ENCODE peak calls at places on chromosomes 5 and 9, in ten cellular contexts. One of them, this sample, is unnamed.

GRCh38 chr5:443239-444151 is 519 bp downstream of the EXOC3 start:
- DNase-seq in A549: peak; percentile 44
- DNase-seq in activated CD4-positive, alpha-beta T cell treated with anti-CD3 and anti-CD28 coated beads, Interleukin-2, amount 10 ng/mL, durations not matched to agents 24 days and 14 days: no peak
- DNase-seq in H54: peak; percentile 73
- DNase-seq in AG09309: no peak
- DNase-seq in heart left ventricle: no peak
- DNase-seq in activated naive CD8-positive, alpha-beta T cell treated with anti-CD3 and anti-CD28 coated beads for 36 hours: peak; percentile 27
- DNase-seq in H9: peak; percentile 33
- DNase-seq in caudate nucleus: no peak
- DNase-seq in T-cell: peak; percentile 14
- DNase-seq in this sample: no peak

GRCh38 chr5:177256296-177256695 is 47.2 kb downstream of the RAB24 start:
- DNase-seq in heart left ventricle: no peak
- DNase-seq in activated CD4-positive, alpha-beta T cell treated with anti-CD3 and anti-CD28 coated beads, Interleukin-2, amount 10 ng/mL, durations not matched to agents 24 days and 14 days: no peak
- DNase-seq in A549: no peak
- DNase-seq in H54: no peak
- DNase-seq in caudate nucleus: no peak
- DNase-seq in activated naive CD8-positive, alpha-beta T cell treated with anti-CD3 and anti-CD28 coated beads for 36 hours: no peak
- DNase-seq in AG09309: no peak
- DNase-seq in T-cell: no peak
- DNase-seq in H9: no peak
- DNase-seq in this sample: no peak

GRCh38 chr9:124834586-124834985 is 18.7 kb upstream of the WDR38 start:
- DNase-seq in H54: peak; percentile 87
- DNase-seq in H9: no peak
- DNase-seq in AG09309: no peak
- DNase-seq in activated naive CD8-positive, alpha-beta T cell treated with anti-CD3 and anti-CD28 coated beads for 36 hours: no peak
- DNase-seq in A549: no peak
- DNase-seq in activated CD4-positive, alpha-beta T cell treated with anti-CD3 and anti-CD28 coated beads, Interleukin-2, amount 10 ng/mL, durations not matched to agents 24 days and 14 days: no peak
- DNase-seq in caudate nucleus: no peak
- DNase-seq in heart left ventricle: no peak
- DNase-seq in T-cell: no peak
- DNase-seq in this sample: no peak

GRCh38 chr9:128215491-128216404 is 12.6 kb downstream of the DNM1 start:
- DNase-seq in A549: no peak
- DNase-seq in heart left ventricle: no peak
- DNase-seq in activated CD4-positive, alpha-beta T cell treated with anti-CD3 and anti-CD28 coated beads, Interleukin-2, amount 10 ng/mL, durations not matched to agents 24 days and 14 days: no peak
- DNase-seq in activated naive CD8-positive, alpha-beta T cell treated with anti-CD3 and anti-CD28 coated beads for 36 hours: no peak
- DNase-seq in caudate nucleus: no peak
- DNase-seq in H9: no peak
- DNase-seq in H54: no peak
- DNase-seq in AG09309: peak; percentile 57
- DNase-seq in T-cell: no peak
- DNase-seq in this sample: no peak

GRCh38 chr5:138927539-138927938 is 52.4 kb upstream of the LRRTM2 start:
- DNase-seq in activated CD4-positive, alpha-beta T cell treated with anti-CD3 and anti-CD28 coated beads, Interleukin-2, amount 10 ng/mL, durations not matched to agents 24 days and 14 days: no peak
- DNase-seq in caudate nucleus: no peak
- DNase-seq in H54: no peak
- DNase-seq in A549: no peak
- DNase-seq in T-cell: no peak
- DNase-seq in H9: no peak
- DNase-seq in AG09309: no peak
- DNase-seq in heart left ventricle: no peak
- DNase-seq in activated naive CD8-positive, alpha-beta T cell treated with anti-CD3 and anti-CD28 coated beads for 36 hours: no peak
- DNase-seq in this sample: no peak

GRCh38 chr5:123124495-123125171 is 35.6 kb downstream of the PRDM6 start:
- DNase-seq in A549: no peak
- DNase-seq in heart left ventricle: no peak
- DNase-seq in H9: no peak
- DNase-seq in caudate nucleus: no peak
- DNase-seq in H54: no peak
- DNase-seq in T-cell: no peak
- DNase-seq in AG09309: no peak
- DNase-seq in activated naive CD8-positive, alpha-beta T cell treated with anti-CD3 and anti-CD28 coated beads for 36 hours: no peak
- DNase-seq in activated CD4-positive, alpha-beta T cell treated with anti-CD3 and anti-CD28 coated beads, Interleukin-2, amount 10 ng/mL, durations not matched to agents 24 days and 14 days: no peak
- DNase-seq in this sample: no peak

GRCh38 chr9:32926901-32927300 is 74.5 kb downstream of the APTX start:
- DNase-seq in activated naive CD8-positive, alpha-beta T cell treated with anti-CD3 and anti-CD28 coated beads for 36 hours: no peak
- DNase-seq in caudate nucleus: no peak
- DNase-seq in A549: no peak
- DNase-seq in H9: no peak
- DNase-seq in heart left ventricle: no peak
- DNase-seq in activated CD4-positive, alpha-beta T cell treated with anti-CD3 and anti-CD28 coated beads, Interleukin-2, amount 10 ng/mL, durations not matched to agents 24 days and 14 days: no peak
- DNase-seq in T-cell: no peak
- DNase-seq in AG09309: no peak
- DNase-seq in H54: no peak
- DNase-seq in this sample: no peak

GRCh38 chr5:63860379-63860778 is 101.9 kb downstream of the HTR1A start:
- DNase-seq in A549: no peak
- DNase-seq in activated CD4-positive, alpha-beta T cell treated with anti-CD3 and anti-CD28 coated beads, Interleukin-2, amount 10 ng/mL, durations not matched to agents 24 days and 14 days: no peak
- DNase-seq in AG09309: no peak
- DNase-seq in H9: no peak
- DNase-seq in activated naive CD8-positive, alpha-beta T cell treated with anti-CD3 and anti-CD28 coated beads for 36 hours: no peak
- DNase-seq in heart left ventricle: no peak
- DNase-seq in caudate nucleus: no peak
- DNase-seq in T-cell: no peak
- DNase-seq in H54: no peak
- DNase-seq in this sample: no peak

GRCh38 chr5:54742417-54742889 is 224.9 kb downstream of the SNX18 start:
- DNase-seq in caudate nucleus: no peak
- DNase-seq in T-cell: no peak
- DNase-seq in A549: peak; percentile 19
- DNase-seq in AG09309: peak; percentile 34
- DNase-seq in activated naive CD8-positive, alpha-beta T cell treated with anti-CD3 and anti-CD28 coated beads for 36 hours: no peak
- DNase-seq in H9: no peak
- DNase-seq in activated CD4-positive, alpha-beta T cell treated with anti-CD3 and anti-CD28 coated beads, Interleukin-2, amount 10 ng/mL, durations not matched to agents 24 days and 14 days: peak; percentile 53
- DNase-seq in H54: peak; percentile 48
- DNase-seq in heart left ventricle: peak; percentile 36
- DNase-seq in this sample: no peak

GRCh38 chr5:2752059-2752874 is 790 bp upstream of the IRX2 start:
- DNase-seq in caudate nucleus: no peak
- DNase-seq in T-cell: no peak
- DNase-seq in AG09309: no peak
- DNase-seq in A549: no peak
- DNase-seq in H9: peak; percentile 62
- DNase-seq in activated CD4-positive, alpha-beta T cell treated with anti-CD3 and anti-CD28 coated beads, Interleukin-2, amount 10 ng/mL, durations not matched to agents 24 days and 14 days: peak; percentile 52
- DNase-seq in activated naive CD8-positive, alpha-beta T cell treated with anti-CD3 and anti-CD28 coated beads for 36 hours: no peak
- DNase-seq in heart left ventricle: peak; percentile 58
- DNase-seq in H54: no peak
- DNase-seq in this sample: no peak

GRCh38 chr5:9375756-9376155 is 170.1 kb downstream of the SEMA5A start:
- DNase-seq in T-cell: no peak
- DNase-seq in activated CD4-positive, alpha-beta T cell treated with anti-CD3 and anti-CD28 coated beads, Interleukin-2, amount 10 ng/mL, durations not matched to agents 24 days and 14 days: no peak
- DNase-seq in activated naive CD8-positive, alpha-beta T cell treated with anti-CD3 and anti-CD28 coated beads for 36 hours: no peak
- DNase-seq in caudate nucleus: no peak
- DNase-seq in A549: no peak
- DNase-seq in heart left ventricle: no peak
- DNase-seq in H54: no peak
- DNase-seq in H9: no peak
- DNase-seq in AG09309: no peak
- DNase-seq in this sample: no peak

GRCh38 chr9:27954858-27955257 is 381.6 kb upstream of the C9orf72 start:
- DNase-seq in heart left ventricle: no peak
- DNase-seq in caudate nucleus: no peak
- DNase-seq in H9: no peak
- DNase-seq in AG09309: no peak
- DNase-seq in A549: no peak
- DNase-seq in H54: no peak
- DNase-seq in T-cell: no peak
- DNase-seq in activated CD4-positive, alpha-beta T cell treated with anti-CD3 and anti-CD28 coated beads, Interleukin-2, amount 10 ng/mL, durations not matched to agents 24 days and 14 days: no peak
- DNase-seq in activated naive CD8-positive, alpha-beta T cell treated with anti-CD3 and anti-CD28 coated beads for 36 hours: no peak
- DNase-seq in this sample: no peak

GRCh38 chr5:107430077-107430625 is 240.6 kb downstream of the EFNA5 start:
- DNase-seq in caudate nucleus: no peak
- DNase-seq in activated naive CD8-positive, alpha-beta T cell treated with anti-CD3 and anti-CD28 coated beads for 36 hours: no peak
- DNase-seq in A549: no peak
- DNase-seq in T-cell: no peak
- DNase-seq in H54: no peak
- DNase-seq in activated CD4-positive, alpha-beta T cell treated with anti-CD3 and anti-CD28 coated beads, Interleukin-2, amount 10 ng/mL, durations not matched to agents 24 days and 14 days: no peak
- DNase-seq in AG09309: no peak
- DNase-seq in heart left ventricle: no peak
- DNase-seq in H9: no peak
- DNase-seq in this sample: no peak

GRCh38 chr5:172441262-172441751 is 13.0 kb downstream of the SH3PXD2B start:
- DNase-seq in T-cell: no peak
- DNase-seq in activated CD4-positive, alpha-beta T cell treated with anti-CD3 and anti-CD28 coated beads, Interleukin-2, amount 10 ng/mL, durations not matched to agents 24 days and 14 days: no peak
- DNase-seq in AG09309: no peak
- DNase-seq in caudate nucleus: no peak
- DNase-seq in H9: no peak
- DNase-seq in A549: no peak
- DNase-seq in H54: no peak
- DNase-seq in activated naive CD8-positive, alpha-beta T cell treated with anti-CD3 and anti-CD28 coated beads for 36 hours: no peak
- DNase-seq in heart left ventricle: peak; percentile 63
- DNase-seq in this sample: no peak

GRCh38 chr9:98995059-98995665 is 51.5 kb downstream of the COL15A1 start:
- DNase-seq in activated CD4-positive, alpha-beta T cell treated with anti-CD3 and anti-CD28 coated beads, Interleukin-2, amount 10 ng/mL, durations not matched to agents 24 days and 14 days: no peak
- DNase-seq in A549: no peak
- DNase-seq in heart left ventricle: peak; percentile 86
- DNase-seq in T-cell: no peak
- DNase-seq in caudate nucleus: no peak
- DNase-seq in AG09309: no peak
- DNase-seq in H9: peak; percentile 17
- DNase-seq in activated naive CD8-positive, alpha-beta T cell treated with anti-CD3 and anti-CD28 coated beads for 36 hours: no peak
- DNase-seq in H54: no peak
- DNase-seq in this sample: no peak

GRCh38 chr9:75096796-75097195 is 8.5 kb downstream of the OSTF1 start:
- DNase-seq in H9: no peak
- DNase-seq in caudate nucleus: no peak
- DNase-seq in heart left ventricle: no peak
- DNase-seq in activated CD4-positive, alpha-beta T cell treated with anti-CD3 and anti-CD28 coated beads, Interleukin-2, amount 10 ng/mL, durations not matched to agents 24 days and 14 days: no peak
- DNase-seq in H54: no peak
- DNase-seq in AG09309: no peak
- DNase-seq in activated naive CD8-positive, alpha-beta T cell treated with anti-CD3 and anti-CD28 coated beads for 36 hours: no peak
- DNase-seq in T-cell: no peak
- DNase-seq in A549: no peak
- DNase-seq in this sample: no peak

GRCh38 chr9:95463145-95464060 is 53.4 kb downstream of the PTCH1 start:
- DNase-seq in T-cell: no peak
- DNase-seq in caudate nucleus: no peak
- DNase-seq in activated naive CD8-positive, alpha-beta T cell treated with anti-CD3 and anti-CD28 coated beads for 36 hours: no peak
- DNase-seq in heart left ventricle: no peak
- DNase-seq in A549: no peak
- DNase-seq in H9: no peak
- DNase-seq in H54: no peak
- DNase-seq in AG09309: no peak
- DNase-seq in activated CD4-positive, alpha-beta T cell treated with anti-CD3 and anti-CD28 coated beads, Interleukin-2, amount 10 ng/mL, durations not matched to agents 24 days and 14 days: peak; percentile 60
- DNase-seq in this sample: no peak

GRCh38 chr9:8456327-8456726 is 656.7 kb upstream of the DMAC1 start:
- DNase-seq in T-cell: no peak
- DNase-seq in caudate nucleus: no peak
- DNase-seq in H9: no peak
- DNase-seq in activated CD4-positive, alpha-beta T cell treated with anti-CD3 and anti-CD28 coated beads, Interleukin-2, amount 10 ng/mL, durations not matched to agents 24 days and 14 days: no peak
- DNase-seq in A549: no peak
- DNase-seq in heart left ventricle: no peak
- DNase-seq in H54: no peak
- DNase-seq in activated naive CD8-positive, alpha-beta T cell treated with anti-CD3 and anti-CD28 coated beads for 36 hours: no peak
- DNase-seq in AG09309: peak; percentile 1
- DNase-seq in this sample: no peak

GRCh38 chr5:115460476-115460875 is 84.1 kb downstream of the FEM1C start:
- DNase-seq in T-cell: no peak
- DNase-seq in AG09309: no peak
- DNase-seq in activated naive CD8-positive, alpha-beta T cell treated with anti-CD3 and anti-CD28 coated beads for 36 hours: peak; percentile 33
- DNase-seq in activated CD4-positive, alpha-beta T cell treated with anti-CD3 and anti-CD28 coated beads, Interleukin-2, amount 10 ng/mL, durations not matched to agents 24 days and 14 days: peak; percentile 60
- DNase-seq in H9: no peak
- DNase-seq in caudate nucleus: no peak
- DNase-seq in H54: peak; percentile 25
- DNase-seq in heart left ventricle: peak; percentile 90
- DNase-seq in A549: peak; percentile 27
- DNase-seq in this sample: peak; percentile 41

GRCh38 chr9:128683340-128684064 is 5.5 kb upstream of the SET start:
- DNase-seq in T-cell: no peak
- DNase-seq in activated CD4-positive, alpha-beta T cell treated with anti-CD3 and anti-CD28 coated beads, Interleukin-2, amount 10 ng/mL, durations not matched to agents 24 days and 14 days: peak; percentile 80
- DNase-seq in AG09309: no peak
- DNase-seq in heart left ventricle: peak; percentile 53
- DNase-seq in H9: peak; percentile 97
- DNase-seq in A549: peak; percentile 56
- DNase-seq in H54: peak; percentile 17
- DNase-seq in activated naive CD8-positive, alpha-beta T cell treated with anti-CD3 and anti-CD28 coated beads for 36 hours: peak; percentile 59
- DNase-seq in caudate nucleus: no peak
- DNase-seq in this sample: peak; percentile 38

GRCh38 chr5:143033535-143034260 is 263.5 kb downstream of the ARHGAP26 start:
- DNase-seq in activated CD4-positive, alpha-beta T cell treated with anti-CD3 and anti-CD28 coated beads, Interleukin-2, amount 10 ng/mL, durations not matched to agents 24 days and 14 days: no peak
- DNase-seq in T-cell: no peak
- DNase-seq in H54: peak; percentile 48
- DNase-seq in caudate nucleus: no peak
- DNase-seq in H9: no peak
- DNase-seq in A549: peak; percentile 21
- DNase-seq in activated naive CD8-positive, alpha-beta T cell treated with anti-CD3 and anti-CD28 coated beads for 36 hours: no peak
- DNase-seq in AG09309: peak; percentile 88
- DNase-seq in heart left ventricle: no peak
- DNase-seq in this sample: no peak

GRCh38 chr5:124650960-124651662 is 95.3 kb downstream of the ZNF608 start:
- DNase-seq in H9: no peak
- DNase-seq in T-cell: no peak
- DNase-seq in heart left ventricle: no peak
- DNase-seq in activated naive CD8-positive, alpha-beta T cell treated with anti-CD3 and anti-CD28 coated beads for 36 hours: no peak
- DNase-seq in H54: no peak
- DNase-seq in caudate nucleus: no peak
- DNase-seq in activated CD4-positive, alpha-beta T cell treated with anti-CD3 and anti-CD28 coated beads, Interleukin-2, amount 10 ng/mL, durations not matched to agents 24 days and 14 days: no peak
- DNase-seq in A549: no peak
- DNase-seq in AG09309: no peak
- DNase-seq in this sample: no peak

This sample was measured in T-helper 2 cell treated with Interferon-gamma antibody and Interleukin-4, amounts not matched to agents 5 μg/mL and 100 μg/mL, for 36 hours.